ENCODE peak calls at places on chromosomes 16 and 17, in eight cellular contexts. One of them, this sample, is unnamed.

GRCh38 chr16:21689107-21689506 is 25.3 kb downstream of the OTOA start:
- DNase-seq in kidney: no peak
- DNase-seq in epithelial cell of prostate: no peak
- DNase-seq in aorta: no peak
- DNase-seq in cardiac muscle cell: no peak
- DNase-seq in PC-3: no peak
- DNase-seq in heart right ventricle: no peak
- DNase-seq in A549: no peak
- DNase-seq in this sample: no peak

GRCh38 chr17:43401293-43401692 is 2.5 kb downstream of the ARL4D start:
- DNase-seq in kidney: peak; percentile 86
- DNase-seq in epithelial cell of prostate: no peak
- DNase-seq in aorta: peak; percentile 82
- DNase-seq in cardiac muscle cell: peak; percentile 67
- DNase-seq in PC-3: peak; percentile 87
- DNase-seq in heart right ventricle: no peak
- DNase-seq in A549: peak; percentile 81
- DNase-seq in this sample: peak; percentile 66

GRCh38 chr17:43079578-43080302 is 45.4 kb downstream of the BRCA1 start:
- DNase-seq in kidney: no peak
- DNase-seq in epithelial cell of prostate: no peak
- DNase-seq in aorta: no peak
- DNase-seq in cardiac muscle cell: no peak
- DNase-seq in PC-3: no peak
- DNase-seq in heart right ventricle: no peak
- DNase-seq in A549: no peak
- DNase-seq in this sample: no peak

GRCh38 chr16:85192736-85193493 is 80.6 kb upstream of the CIBAR2 start:
- DNase-seq in kidney: no peak
- DNase-seq in epithelial cell of prostate: no peak
- DNase-seq in aorta: no peak
- DNase-seq in cardiac muscle cell: no peak
- DNase-seq in PC-3: no peak
- DNase-seq in heart right ventricle: no peak
- DNase-seq in A549: no peak
- DNase-seq in this sample: no peak

GRCh38 chr16:58510776-58511628 is 4.3 kb upstream of the SETD6 start:
- DNase-seq in kidney: peak; percentile 75
- DNase-seq in epithelial cell of prostate: no peak
- DNase-seq in aorta: no peak
- DNase-seq in cardiac muscle cell: no peak
- DNase-seq in PC-3: no peak
- DNase-seq in heart right ventricle: no peak
- DNase-seq in A549: no peak
- DNase-seq in this sample: no peak

GRCh38 chr16:31420037-31420436 is 8.1 kb downstream of the COX6A2 start:
- DNase-seq in kidney: no peak
- DNase-seq in epithelial cell of prostate: no peak
- DNase-seq in aorta: peak; percentile 4
- DNase-seq in cardiac muscle cell: no peak
- DNase-seq in PC-3: no peak
- DNase-seq in heart right ventricle: no peak
- DNase-seq in A549: no peak
- DNase-seq in this sample: no peak

GRCh38 chr17:56317351-56318208 is 164.3 kb downstream of the ANKFN1 start:
- DNase-seq in kidney: no peak
- DNase-seq in epithelial cell of prostate: no peak
- DNase-seq in aorta: no peak
- DNase-seq in cardiac muscle cell: no peak
- DNase-seq in PC-3: no peak
- DNase-seq in heart right ventricle: no peak
- DNase-seq in A549: no peak
- DNase-seq in this sample: no peak

GRCh38 chr17:79944251-79944812 is 91.3 kb downstream of the TBC1D16 start:
- DNase-seq in kidney: peak; percentile 36
- DNase-seq in epithelial cell of prostate: no peak
- DNase-seq in aorta: peak; percentile 42
- DNase-seq in cardiac muscle cell: no peak
- DNase-seq in PC-3: no peak
- DNase-seq in heart right ventricle: no peak
- DNase-seq in A549: no peak
- DNase-seq in this sample: no peak

GRCh38 chr16:47732806-47733150 is 271.6 kb downstream of the PHKB start:
- DNase-seq in kidney: no peak
- DNase-seq in epithelial cell of prostate: peak; percentile 51
- DNase-seq in aorta: no peak
- DNase-seq in cardiac muscle cell: peak; percentile 78
- DNase-seq in PC-3: peak; percentile 71
- DNase-seq in heart right ventricle: no peak
- DNase-seq in A549: peak; percentile 11
- DNase-seq in this sample: peak; percentile 95

GRCh38 chr16:27221576-27222498 is 18.5 kb downstream of the KDM8 start:
- DNase-seq in kidney: no peak
- DNase-seq in epithelial cell of prostate: no peak
- DNase-seq in aorta: no peak
- DNase-seq in cardiac muscle cell: peak; percentile 83
- DNase-seq in PC-3: no peak
- DNase-seq in heart right ventricle: peak; percentile 57
- DNase-seq in A549: no peak
- DNase-seq in this sample: no peak

GRCh38 chr16:88700636-88701482 is 5.3 kb downstream of the RNF166 start:
- DNase-seq in kidney: peak; percentile 98
- DNase-seq in epithelial cell of prostate: no peak
- DNase-seq in aorta: peak; percentile 97
- DNase-seq in cardiac muscle cell: peak; percentile 95
- DNase-seq in PC-3: peak; percentile 72
- DNase-seq in heart right ventricle: peak; percentile 91
- DNase-seq in A549: no peak
- DNase-seq in this sample: peak; percentile 94

GRCh38 chr16:70378869-70379493 is 32.3 kb downstream of the DDX19A start:
- DNase-seq in kidney: no peak
- DNase-seq in epithelial cell of prostate: no peak
- DNase-seq in aorta: no peak
- DNase-seq in cardiac muscle cell: no peak
- DNase-seq in PC-3: no peak
- DNase-seq in heart right ventricle: no peak
- DNase-seq in A549: no peak
- DNase-seq in this sample: no peak

GRCh38 chr17:72376486-72377345 is 255.9 kb downstream of the SOX9 start:
- DNase-seq in kidney: no peak
- DNase-seq in epithelial cell of prostate: no peak
- DNase-seq in aorta: no peak
- DNase-seq in cardiac muscle cell: no peak
- DNase-seq in PC-3: no peak
- DNase-seq in heart right ventricle: no peak
- DNase-seq in A549: no peak
- DNase-seq in this sample: no peak

GRCh38 chr16:19688396-19689024 is 29.5 kb downstream of the KNOP1 start:
- DNase-seq in kidney: no peak
- DNase-seq in epithelial cell of prostate: no peak
- DNase-seq in aorta: no peak
- DNase-seq in cardiac muscle cell: no peak
- DNase-seq in PC-3: no peak
- DNase-seq in heart right ventricle: no peak
- DNase-seq in A549: no peak
- DNase-seq in this sample: no peak

GRCh38 chr16:17318200-17318599 is 152.6 kb downstream of the XYLT1 start:
- DNase-seq in kidney: no peak
- DNase-seq in epithelial cell of prostate: no peak
- DNase-seq in aorta: peak; percentile 73
- DNase-seq in cardiac muscle cell: no peak
- DNase-seq in PC-3: no peak
- DNase-seq in heart right ventricle: no peak
- DNase-seq in A549: no peak
- DNase-seq in this sample: no peak

GRCh38 chr16:66007717-66008116 is 358.8 kb upstream of the CDH5 start:
- DNase-seq in kidney: no peak
- DNase-seq in epithelial cell of prostate: no peak
- DNase-seq in aorta: no peak
- DNase-seq in cardiac muscle cell: peak; percentile 82
- DNase-seq in PC-3: peak; percentile 71
- DNase-seq in heart right ventricle: no peak
- DNase-seq in A549: no peak
- DNase-seq in this sample: peak; percentile 91

GRCh38 chr17:17435323-17435722 is 41.5 kb upstream of the MED9 start:
- DNase-seq in kidney: no peak
- DNase-seq in epithelial cell of prostate: no peak
- DNase-seq in aorta: no peak
- DNase-seq in cardiac muscle cell: peak; percentile 59
- DNase-seq in PC-3: peak; percentile 81
- DNase-seq in heart right ventricle: no peak
- DNase-seq in A549: peak; percentile 35
- DNase-seq in this sample: peak; percentile 67

GRCh38 chr17:29694923-29695563 is 72.3 kb upstream of the CORO6 start:
- DNase-seq in kidney: no peak
- DNase-seq in epithelial cell of prostate: no peak
- DNase-seq in aorta: no peak
- DNase-seq in cardiac muscle cell: peak; percentile 41
- DNase-seq in PC-3: no peak
- DNase-seq in heart right ventricle: no peak
- DNase-seq in A549: no peak
- DNase-seq in this sample: no peak

DNA sequence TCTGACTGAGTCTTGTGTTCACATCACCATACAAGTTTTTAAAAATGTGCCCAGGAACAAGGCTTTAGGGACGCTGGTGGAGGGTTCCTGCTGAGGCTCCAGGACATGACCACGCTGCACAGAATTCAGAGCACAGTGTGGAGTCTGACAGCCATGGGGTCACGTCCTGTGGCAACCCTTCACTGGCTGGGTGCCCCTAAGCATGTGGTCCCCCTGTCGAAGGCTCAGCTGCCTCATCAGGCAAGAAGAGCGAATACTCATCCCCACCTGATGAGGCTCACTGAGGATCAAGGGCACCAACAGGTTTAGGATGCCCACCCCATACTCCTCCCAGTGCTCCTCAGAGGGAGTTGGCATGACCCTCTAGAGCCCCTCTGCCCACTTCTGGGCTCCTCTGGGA is 5.9 kb downstream of the PNMT start:
- DNase-seq in kidney: no peak
- DNase-seq in epithelial cell of prostate: no peak
- DNase-seq in aorta: no peak
- DNase-seq in cardiac muscle cell: no peak
- DNase-seq in PC-3: no peak
- DNase-seq in heart right ventricle: no peak
- DNase-seq in A549: no peak
- DNase-seq in this sample: no peak
- H3K27ac ChIP-seq in kidney: peak overlapping the region; percentile 78
- H3K27ac ChIP-seq in epithelial cell of prostate: no peak overlapping the region
- H3K27ac ChIP-seq in aorta: no peak overlapping the region
- H3K27ac ChIP-seq in cardiac muscle cell: peak overlapping the region; percentile 98
- H3K27ac ChIP-seq in PC-3: no peak overlapping the region
- H3K27ac ChIP-seq in heart right ventricle: peak overlapping the region; percentile 95
- H3K27ac ChIP-seq in A549: no peak overlapping the region
- H3K27ac ChIP-seq in this sample: no peak overlapping the region

GRCh38 chr17:1995321-1996242 is 29.6 kb downstream of the RTN4RL1 start:
- DNase-seq in kidney: no peak
- DNase-seq in epithelial cell of prostate: no peak
- DNase-seq in aorta: no peak
- DNase-seq in cardiac muscle cell: no peak
- DNase-seq in PC-3: no peak
- DNase-seq in heart right ventricle: no peak
- DNase-seq in A549: no peak
- DNase-seq in this sample: no peak

GRCh38 chr17:1989135-1989534 is 36.0 kb downstream of the RTN4RL1 start:
- DNase-seq in kidney: no peak
- DNase-seq in epithelial cell of prostate: peak; percentile 85
- DNase-seq in aorta: peak; percentile 71
- DNase-seq in cardiac muscle cell: peak; percentile 78
- DNase-seq in PC-3: peak; percentile 92
- DNase-seq in heart right ventricle: no peak
- DNase-seq in A549: peak; percentile 55
- DNase-seq in this sample: peak; percentile 60

GRCh38 chr17:1994707-1995106 is 30.4 kb downstream of the RTN4RL1 start:
- DNase-seq in kidney: no peak
- DNase-seq in epithelial cell of prostate: no peak
- DNase-seq in aorta: no peak
- DNase-seq in cardiac muscle cell: no peak
- DNase-seq in PC-3: no peak
- DNase-seq in heart right ventricle: no peak
- DNase-seq in A549: no peak
- DNase-seq in this sample: no peak

GRCh38 chr17:1996243-1997145 is 28.6 kb downstream of the RTN4RL1 start:
- DNase-seq in kidney: no peak
- DNase-seq in epithelial cell of prostate: no peak
- DNase-seq in aorta: no peak
- DNase-seq in cardiac muscle cell: no peak
- DNase-seq in PC-3: no peak
- DNase-seq in heart right ventricle: no peak
- DNase-seq in A549: no peak
- DNase-seq in this sample: no peak

DNA sequence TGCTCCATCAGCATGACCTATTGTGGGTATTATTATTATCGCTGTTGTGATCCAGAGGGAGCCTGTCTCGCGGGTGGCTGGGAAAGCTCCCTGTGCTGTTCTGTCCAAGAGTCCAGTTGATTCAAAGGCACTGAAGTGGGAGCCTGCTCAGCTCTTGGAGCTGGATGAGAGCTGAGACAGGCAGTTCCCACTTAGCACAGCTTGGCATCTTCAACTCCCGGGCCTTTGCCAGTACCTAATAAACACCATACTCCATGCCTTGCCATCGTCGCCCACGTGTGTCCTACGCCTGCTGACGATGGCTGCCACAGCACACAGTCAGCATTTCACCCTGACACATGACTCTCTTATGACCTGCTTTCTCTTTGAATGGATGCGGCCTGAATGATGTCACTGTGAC is 32.6 kb downstream of the RTN4RL1 start:
- DNase-seq in kidney: no peak
- DNase-seq in epithelial cell of prostate: no peak
- DNase-seq in aorta: no peak
- DNase-seq in cardiac muscle cell: no peak
- DNase-seq in PC-3: no peak
- DNase-seq in heart right ventricle: no peak
- DNase-seq in A549: no peak
- DNase-seq in this sample: no peak
- H3K27ac ChIP-seq in kidney: no peak overlapping the region
- H3K27ac ChIP-seq in epithelial cell of prostate: no peak overlapping the region
- H3K27ac ChIP-seq in aorta: no peak overlapping the region
- H3K27ac ChIP-seq in cardiac muscle cell: no peak overlapping the region
- H3K27ac ChIP-seq in PC-3: no peak overlapping the region
- H3K27ac ChIP-seq in heart right ventricle: no peak overlapping the region
- H3K27ac ChIP-seq in A549: peak overlapping the region; percentile 13
- H3K27ac ChIP-seq in this sample: no peak overlapping the region

GRCh38 chr17:31564291-31564690 is 172.8 kb downstream of the RAB11FIP4 start:
- DNase-seq in kidney: no peak
- DNase-seq in epithelial cell of prostate: no peak
- DNase-seq in aorta: no peak
- DNase-seq in cardiac muscle cell: no peak
- DNase-seq in PC-3: no peak
- DNase-seq in heart right ventricle: no peak
- DNase-seq in A549: no peak
- DNase-seq in this sample: no peak
- H3K27ac ChIP-seq in kidney: no peak overlapping the region
- H3K27ac ChIP-seq in epithelial cell of prostate: no peak overlapping the region
- H3K27ac ChIP-seq in aorta: no peak overlapping the region
- H3K27ac ChIP-seq in cardiac muscle cell: no peak overlapping the region
- H3K27ac ChIP-seq in PC-3: no peak overlapping the region
- H3K27ac ChIP-seq in heart right ventricle: no peak overlapping the region
- H3K27ac ChIP-seq in A549: peak overlapping the region; percentile 1
- H3K27ac ChIP-seq in this sample: no peak overlapping the region

GRCh38 chr17:10116267-10116666 is 82.1 kb downstream of the GAS7 start:
- DNase-seq in kidney: no peak
- DNase-seq in epithelial cell of prostate: no peak
- DNase-seq in aorta: no peak
- DNase-seq in cardiac muscle cell: no peak
- DNase-seq in PC-3: no peak
- DNase-seq in heart right ventricle: no peak
- DNase-seq in A549: no peak
- DNase-seq in this sample: no peak
- H3K27ac ChIP-seq in kidney: no peak overlapping the region
- H3K27ac ChIP-seq in epithelial cell of prostate: no peak overlapping the region
- H3K27ac ChIP-seq in aorta: no peak overlapping the region
- H3K27ac ChIP-seq in cardiac muscle cell: no peak overlapping the region
- H3K27ac ChIP-seq in PC-3: no peak overlapping the region
- H3K27ac ChIP-seq in heart right ventricle: peak overlapping the region; percentile 93
- H3K27ac ChIP-seq in A549: no peak overlapping the region
- H3K27ac ChIP-seq in this sample: no peak overlapping the region

This sample was measured in brain microvascular endothelial cell.